ENCODE peak calls at places on chromosomes 13 and 19, in nine cellular contexts. K is stimulated activated CD4-positive, alpha-beta T cell treated with anti-CD3 and anti-CD28 coated beads, Interleukin-1b, Interleukin-23, amount 100 ng/mL, for 4 hours; B is naive B cell; P is skeletal muscle cell; T is M059J; X is ACHN; Q is aorta; S is SJSA1; L is NB4. J is an unnamed sample.

GRCh38 chr13:48000559-48001126 is 430 bp downstream of the SUCLA2 start:
- DNase-seq in K (no peak), B (no peak), P (no peak), T (peak), X (peak), Q (no peak), S (no peak), L (no peak), J (no peak)

GRCh38 chr19:16076958-16077611 is 790 bp downstream of the TPM4 start:
- DNase-seq in K (no peak), B (no peak), P (no peak), T (peak), X (peak), Q (peak), S (no peak), L (peak), J (peak)

GRCh38 chr13:111213964-111214726 is 99.0 kb downstream of the ARHGEF7 start:
- DNase-seq in K (no peak), B (peak), P (no peak), T (no peak), X (no peak), Q (no peak), S (no peak), L (peak), J (no peak)

GRCh38 chr13:106488075-106488474 is 47.4 kb downstream of the EFNB2 start:
- DNase-seq in K (no peak), B (no peak), P (no peak), T (no peak), X (no peak), Q (no peak), S (no peak), L (no peak), J (no peak)

GRCh38 chr19:15010497-15011255 is 31.0 kb upstream of the SLC1A6 start:
- DNase-seq in K (no peak), B (no peak), P (no peak), T (no peak), X (no peak), Q (no peak), S (no peak), L (no peak), J (no peak)

GRCh38 chr13:31639443-31640163 is 99.7 kb upstream of the RXFP2 start:
- DNase-seq in K (no peak), B (no peak), P (no peak), T (peak), X (no peak), Q (no peak), S (no peak), L (no peak), J (no peak)

GRCh38 chr13:88074794-88075509 is 403.8 kb downstream of the SLITRK5 start:
- DNase-seq in K (no peak), B (no peak), P (peak), T (no peak), X (no peak), Q (no peak), S (no peak), L (peak), J (no peak)

GRCh38 chr13:64855506-64855905 is 2374.6 kb downstream of the PCDH9 start:
- DNase-seq in K (no peak), B (no peak), P (peak), T (peak), X (no peak), Q (no peak), S (no peak), L (peak), J (no peak)

GRCh38 chr13:46146898-46147297 is 35.1 kb downstream of the LCP1 start:
- DNase-seq in K (no peak), B (no peak), P (no peak), T (no peak), X (no peak), Q (no peak), S (no peak), L (no peak), J (no peak)

GRCh38 chr13:32017449-32017848 is 14.1 kb upstream of the FRY start:
- DNase-seq in K (no peak), B (no peak), P (no peak), T (no peak), X (no peak), Q (no peak), S (no peak), L (peak), J (no peak)

GRCh38 chr19:41753936-41754529 is 1.3 kb upstream of the CEACAM6 start:
- DNase-seq in K (peak), B (peak), P (no peak), T (peak), X (peak), Q (no peak), S (no peak), L (peak), J (no peak)

GRCh38 chr19:29329460-29330134 is 116.6 kb upstream of the UQCRFS1 start:
- DNase-seq in K (no peak), B (no peak), P (no peak), T (peak), X (peak), Q (no peak), S (no peak), L (peak), J (no peak)

GRCh38 chr19:6971366-6971765 is 49.9 kb downstream of the MBD3L2B start:
- DNase-seq in K (no peak), B (no peak), P (no peak), T (peak), X (no peak), Q (no peak), S (no peak), L (no peak), J (no peak)

GRCh38 chr13:76516013-76516412 is 370.2 kb downstream of the KCTD12 start:
- DNase-seq in K (no peak), B (no peak), P (peak), T (peak), X (no peak), Q (no peak), S (no peak), L (no peak), J (no peak)

GRCh38 chr13:101970339-101970738 is 431.5 kb downstream of the FGF14 start:
- DNase-seq in K (no peak), B (no peak), P (no peak), T (no peak), X (no peak), Q (no peak), S (no peak), L (no peak), J (no peak)

GRCh38 chr13:100208002-100208401 is 119.1 kb downstream of the PCCA start:
- DNase-seq in K (no peak), B (no peak), P (no peak), T (no peak), X (no peak), Q (no peak), S (peak), L (no peak), J (no peak)

GRCh38 chr19:5618591-5618990 is 4.0 kb downstream of the SAFB2 start:
- DNase-seq in K (no peak), B (no peak), P (no peak), T (no peak), X (no peak), Q (no peak), S (no peak), L (no peak), J (no peak)

GRCh38 chr13:94061316-94061715 is 418.2 kb downstream of the DCT start:
- DNase-seq in K (no peak), B (no peak), P (no peak), T (peak), X (no peak), Q (no peak), S (no peak), L (no peak), J (no peak)

GRCh38 chr19:35710784-35711723 is 6.7 kb downstream of the ZBTB32 start:
- DNase-seq in K (peak), B (no peak), P (no peak), T (no peak), X (no peak), Q (no peak), S (no peak), L (no peak), J (no peak)

GRCh38 chr19:17405250-17406038 is at the start of gene BST2:
- DNase-seq in K (no peak), B (peak), P (no peak), T (peak), X (peak), Q (no peak), S (no peak), L (peak), J (peak)

GRCh38 chr19:2982983-2983350 is 5.6 kb downstream of the TLE6 start:
- DNase-seq in K (no peak), B (no peak), P (peak), T (peak), X (no peak), Q (peak), S (no peak), L (no peak), J (peak)

GRCh38 chr19:15014579-15014978 is 34.7 kb upstream of the CASP14 start:
- DNase-seq in K (no peak), B (no peak), P (no peak), T (no peak), X (no peak), Q (no peak), S (no peak), L (peak), J (no peak)

GRCh38 chr13:33188093-33188882 is 97.3 kb downstream of the STARD13 start:
- DNase-seq in K (no peak), B (no peak), P (no peak), T (peak), X (no peak), Q (no peak), S (no peak), L (no peak), J (no peak)